ENCODE peak calls at places on chromosomes 13 and 19, in ten cellular contexts. One of them, this sample, is unnamed.

GRCh38 chr19:38046254-38047047 is 139.4 kb downstream of the SIPA1L3 start:
- DNase-seq in neural progenitor cell: no peak
- DNase-seq in colonic mucosa: peak; percentile 31
- DNase-seq in heart left ventricle: no peak
- DNase-seq in tibial nerve: no peak
- DNase-seq in Peyer's patch: no peak
- DNase-seq in A549: no peak
- DNase-seq in IMR-90: no peak
- DNase-seq in neuronal stem cell: no peak
- DNase-seq in thoracic aorta: no peak
- DNase-seq in this sample: no peak

GRCh38 chr19:43560687-43561086 is 14.6 kb downstream of the XRCC1 start:
- DNase-seq in thoracic aorta: no peak
- DNase-seq in Peyer's patch: no peak
- DNase-seq in heart left ventricle: no peak
- DNase-seq in IMR-90: peak; percentile 52
- DNase-seq in neural progenitor cell: no peak
- DNase-seq in A549: peak; percentile 62
- DNase-seq in tibial nerve: no peak
- DNase-seq in colonic mucosa: no peak
- DNase-seq in neuronal stem cell: no peak
- DNase-seq in this sample: no peak

GRCh38 chr19:49592486-49593232 is 1.7 kb downstream of the PRR12 start:
- DNase-seq in heart left ventricle: no peak
- DNase-seq in IMR-90: no peak
- DNase-seq in tibial nerve: no peak
- DNase-seq in Peyer's patch: no peak
- DNase-seq in neuronal stem cell: no peak
- DNase-seq in A549: peak; percentile 76
- DNase-seq in neural progenitor cell: peak; percentile 67
- DNase-seq in thoracic aorta: no peak
- DNase-seq in colonic mucosa: peak; percentile 58
- DNase-seq in this sample: no peak

GRCh38 chr13:111629016-111629415 is 308.6 kb downstream of the TEX29 start:
- DNase-seq in IMR-90: no peak
- DNase-seq in neural progenitor cell: no peak
- DNase-seq in neuronal stem cell: no peak
- DNase-seq in heart left ventricle: no peak
- DNase-seq in thoracic aorta: no peak
- DNase-seq in tibial nerve: no peak
- DNase-seq in A549: no peak
- DNase-seq in colonic mucosa: no peak
- DNase-seq in Peyer's patch: no peak
- DNase-seq in this sample: no peak

GRCh38 chr13:60398438-60398891 is 1.4 kb downstream of the TDRD3 start:
- DNase-seq in neuronal stem cell: no peak
- DNase-seq in heart left ventricle: no peak
- DNase-seq in tibial nerve: no peak
- DNase-seq in neural progenitor cell: no peak
- DNase-seq in Peyer's patch: no peak
- DNase-seq in colonic mucosa: no peak
- DNase-seq in thoracic aorta: no peak
- DNase-seq in IMR-90: no peak
- DNase-seq in A549: no peak
- DNase-seq in this sample: no peak

GRCh38 chr19:46296722-46297431 is at the start of gene HIF3A:
- DNase-seq in IMR-90: no peak
- DNase-seq in thoracic aorta: no peak
- DNase-seq in heart left ventricle: peak; percentile 85
- DNase-seq in neural progenitor cell: peak; percentile 98
- DNase-seq in Peyer's patch: peak; percentile 82
- DNase-seq in neuronal stem cell: peak; percentile 94
- DNase-seq in tibial nerve: no peak
- DNase-seq in A549: no peak
- DNase-seq in colonic mucosa: peak; percentile 74
- DNase-seq in this sample: peak; percentile 48

GRCh38 chr19:57935731-57936130 is 529 bp upstream of the ZNF418 start:
- DNase-seq in thoracic aorta: no peak
- DNase-seq in colonic mucosa: no peak
- DNase-seq in IMR-90: no peak
- DNase-seq in neuronal stem cell: no peak
- DNase-seq in A549: no peak
- DNase-seq in heart left ventricle: no peak
- DNase-seq in Peyer's patch: no peak
- DNase-seq in neural progenitor cell: no peak
- DNase-seq in tibial nerve: no peak
- DNase-seq in this sample: no peak

GRCh38 chr19:49403404-49404187 is 15.5 kb downstream of the KASH5 start:
- DNase-seq in A549: no peak
- DNase-seq in neuronal stem cell: no peak
- DNase-seq in neural progenitor cell: peak; percentile 90
- DNase-seq in IMR-90: peak; percentile 33
- DNase-seq in colonic mucosa: no peak
- DNase-seq in thoracic aorta: no peak
- DNase-seq in Peyer's patch: no peak
- DNase-seq in tibial nerve: no peak
- DNase-seq in heart left ventricle: no peak
- DNase-seq in this sample: no peak

GRCh38 chr13:32134991-32135390 is 103.4 kb downstream of the FRY start:
- DNase-seq in tibial nerve: no peak
- DNase-seq in A549: no peak
- DNase-seq in Peyer's patch: no peak
- DNase-seq in IMR-90: no peak
- DNase-seq in neural progenitor cell: no peak
- DNase-seq in thoracic aorta: no peak
- DNase-seq in neuronal stem cell: no peak
- DNase-seq in colonic mucosa: no peak
- DNase-seq in heart left ventricle: no peak
- DNase-seq in this sample: no peak

GRCh38 chr13:47119568-47120080 is 222.8 kb upstream of the HTR2A start:
- DNase-seq in A549: no peak
- DNase-seq in tibial nerve: no peak
- DNase-seq in IMR-90: peak; percentile 28
- DNase-seq in Peyer's patch: no peak
- DNase-seq in thoracic aorta: no peak
- DNase-seq in neuronal stem cell: no peak
- DNase-seq in heart left ventricle: no peak
- DNase-seq in neural progenitor cell: no peak
- DNase-seq in colonic mucosa: no peak
- DNase-seq in this sample: no peak

GRCh38 chr13:113192902-113193301 is 15.6 kb downstream of the PCID2 start:
- DNase-seq in A549: no peak
- DNase-seq in neural progenitor cell: no peak
- DNase-seq in colonic mucosa: no peak
- DNase-seq in thoracic aorta: no peak
- DNase-seq in heart left ventricle: no peak
- DNase-seq in tibial nerve: no peak
- DNase-seq in neuronal stem cell: no peak
- DNase-seq in Peyer's patch: no peak
- DNase-seq in IMR-90: peak; percentile 88
- DNase-seq in this sample: no peak

DNA sequence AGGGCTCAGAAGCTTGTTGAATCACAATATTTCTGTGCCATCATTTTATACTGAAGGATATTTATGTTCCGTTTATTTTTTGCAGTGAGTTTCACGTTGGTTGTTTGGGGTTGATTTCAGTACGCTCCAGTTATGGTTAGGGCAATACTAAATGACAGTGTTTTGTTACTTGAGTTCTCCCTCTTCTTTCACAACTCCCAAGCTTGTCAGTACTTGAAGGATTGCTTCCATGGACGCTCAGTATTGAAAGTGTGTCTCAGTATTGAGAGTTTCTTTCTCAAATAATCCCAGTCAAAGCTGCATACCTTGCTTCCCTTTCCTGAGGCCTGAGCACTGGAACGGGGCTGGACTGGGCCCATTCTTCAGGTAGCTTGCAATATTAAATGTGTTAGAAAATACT is 38.9 kb downstream of the LACC1 start:
- DNase-seq in thoracic aorta: no peak
- DNase-seq in IMR-90: no peak
- DNase-seq in colonic mucosa: no peak
- DNase-seq in neural progenitor cell: no peak
- DNase-seq in A549: no peak
- DNase-seq in heart left ventricle: no peak
- DNase-seq in neuronal stem cell: no peak
- DNase-seq in tibial nerve: no peak
- DNase-seq in Peyer's patch: no peak
- DNase-seq in this sample: no peak
- H3K4me1 ChIP-seq in thoracic aorta: peaks cover 13% of the 10 kb centered on the region
- H3K4me1 ChIP-seq in IMR-90: peaks cover 2% of the 10 kb centered on the region
- H3K4me1 ChIP-seq in colonic mucosa: no peaks in the 10 kb centered on the region
- H3K4me1 ChIP-seq in neural progenitor cell: no peaks in the 10 kb centered on the region
- H3K4me1 ChIP-seq in A549: no peaks in the 10 kb centered on the region
- H3K4me1 ChIP-seq in heart left ventricle: no peaks in the 10 kb centered on the region
- H3K4me1 ChIP-seq in neuronal stem cell: no peaks in the 10 kb centered on the region
- H3K4me1 ChIP-seq in tibial nerve: no peaks in the 10 kb centered on the region
- H3K4me1 ChIP-seq in Peyer's patch: no peaks in the 10 kb centered on the region
- H3K4me1 ChIP-seq in this sample: no peaks in the 10 kb centered on the region

GRCh38 chr19:56133858-56134654 is 7.0 kb upstream of the ZNF444 start:
- DNase-seq in IMR-90: peak; percentile 17
- DNase-seq in neural progenitor cell: no peak
- DNase-seq in heart left ventricle: no peak
- DNase-seq in A549: no peak
- DNase-seq in Peyer's patch: no peak
- DNase-seq in colonic mucosa: peak; percentile 46
- DNase-seq in neuronal stem cell: no peak
- DNase-seq in tibial nerve: no peak
- DNase-seq in thoracic aorta: no peak
- DNase-seq in this sample: no peak

GRCh38 chr19:56136362-56136761 is 4.7 kb upstream of the ZNF444 start:
- DNase-seq in A549: no peak
- DNase-seq in neuronal stem cell: no peak
- DNase-seq in tibial nerve: no peak
- DNase-seq in neural progenitor cell: peak; percentile 35
- DNase-seq in heart left ventricle: no peak
- DNase-seq in IMR-90: no peak
- DNase-seq in Peyer's patch: no peak
- DNase-seq in colonic mucosa: no peak
- DNase-seq in thoracic aorta: no peak
- DNase-seq in this sample: no peak

GRCh38 chr19:56134655-56134922 is 6.5 kb upstream of the ZNF444 start:
- DNase-seq in neural progenitor cell: no peak
- DNase-seq in A549: no peak
- DNase-seq in heart left ventricle: no peak
- DNase-seq in colonic mucosa: no peak
- DNase-seq in Peyer's patch: no peak
- DNase-seq in thoracic aorta: no peak
- DNase-seq in tibial nerve: no peak
- DNase-seq in neuronal stem cell: no peak
- DNase-seq in IMR-90: no peak
- DNase-seq in this sample: no peak

GRCh38 chr19:56131651-56132050 is 9.4 kb upstream of the ZNF444 start:
- DNase-seq in neural progenitor cell: no peak
- DNase-seq in neuronal stem cell: no peak
- DNase-seq in Peyer's patch: no peak
- DNase-seq in tibial nerve: no peak
- DNase-seq in heart left ventricle: no peak
- DNase-seq in A549: no peak
- DNase-seq in thoracic aorta: no peak
- DNase-seq in colonic mucosa: no peak
- DNase-seq in IMR-90: no peak
- DNase-seq in this sample: no peak

GRCh38 chr19:56132316-56132822 is 8.7 kb upstream of the ZNF444 start:
- DNase-seq in neural progenitor cell: peak; percentile 91
- DNase-seq in A549: no peak
- DNase-seq in tibial nerve: no peak
- DNase-seq in colonic mucosa: no peak
- DNase-seq in heart left ventricle: no peak
- DNase-seq in neuronal stem cell: no peak
- DNase-seq in Peyer's patch: no peak
- DNase-seq in thoracic aorta: no peak
- DNase-seq in IMR-90: peak; percentile 66
- DNase-seq in this sample: no peak
- H3K27ac ChIP-seq in neural progenitor cell: peak overlapping the region; percentile 98
- H3K27ac ChIP-seq in A549: no peak overlapping the region
- H3K27ac ChIP-seq in tibial nerve: peak overlapping the region; percentile 19
- H3K27ac ChIP-seq in colonic mucosa: no peak overlapping the region
- H3K27ac ChIP-seq in heart left ventricle: peak overlapping the region; percentile 41
- H3K27ac ChIP-seq in neuronal stem cell: peak overlapping the region; percentile 82
- H3K27ac ChIP-seq in Peyer's patch: no peak overlapping the region
- H3K27ac ChIP-seq in thoracic aorta: peak overlapping the region; percentile 32
- H3K27ac ChIP-seq in IMR-90: peak overlapping the region; percentile 82
- H3K27ac ChIP-seq in this sample: no peak overlapping the region

DNA sequence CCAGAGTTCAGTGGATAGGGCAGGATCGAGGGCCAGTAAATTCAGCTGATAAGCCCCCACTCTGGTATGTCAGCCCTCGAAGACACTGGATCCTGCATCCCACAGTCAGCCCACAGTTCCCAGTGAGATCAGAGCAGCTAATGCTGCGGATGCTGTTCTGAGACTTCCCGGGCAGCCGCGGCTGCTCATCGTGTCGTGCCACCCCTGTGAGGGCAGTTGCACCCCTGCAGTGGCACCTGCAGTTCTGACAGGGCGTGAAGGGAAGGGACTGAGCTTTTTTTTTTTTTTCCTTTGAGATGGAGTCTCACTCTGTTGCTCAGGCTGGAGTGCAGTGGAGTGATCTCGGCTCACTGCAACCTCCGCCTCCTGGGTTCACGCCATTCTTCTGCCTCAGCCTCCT is 7.5 kb upstream of the EPN1 start:
- DNase-seq in colonic mucosa: no peak
- DNase-seq in neuronal stem cell: no peak
- DNase-seq in neural progenitor cell: no peak
- DNase-seq in tibial nerve: no peak
- DNase-seq in A549: no peak
- DNase-seq in thoracic aorta: no peak
- DNase-seq in Peyer's patch: no peak
- DNase-seq in heart left ventricle: no peak
- DNase-seq in IMR-90: no peak
- DNase-seq in this sample: no peak
- H3K4me1 ChIP-seq in colonic mucosa: no peaks in the 10 kb centered on the region
- H3K4me1 ChIP-seq in neuronal stem cell: no peaks in the 10 kb centered on the region
- H3K4me1 ChIP-seq in neural progenitor cell: no peaks in the 10 kb centered on the region
- H3K4me1 ChIP-seq in tibial nerve: peaks cover 9% of the 10 kb centered on the region
- H3K4me1 ChIP-seq in A549: peaks cover 30% of the 10 kb centered on the region
- H3K4me1 ChIP-seq in thoracic aorta: no peaks in the 10 kb centered on the region
- H3K4me1 ChIP-seq in Peyer's patch: peaks cover 37% of the 10 kb centered on the region
- H3K4me1 ChIP-seq in heart left ventricle: peaks cover 3% of the 10 kb centered on the region
- H3K4me1 ChIP-seq in IMR-90: no peaks in the 10 kb centered on the region
- H3K4me1 ChIP-seq in this sample: no peaks in the 10 kb centered on the region

DNA sequence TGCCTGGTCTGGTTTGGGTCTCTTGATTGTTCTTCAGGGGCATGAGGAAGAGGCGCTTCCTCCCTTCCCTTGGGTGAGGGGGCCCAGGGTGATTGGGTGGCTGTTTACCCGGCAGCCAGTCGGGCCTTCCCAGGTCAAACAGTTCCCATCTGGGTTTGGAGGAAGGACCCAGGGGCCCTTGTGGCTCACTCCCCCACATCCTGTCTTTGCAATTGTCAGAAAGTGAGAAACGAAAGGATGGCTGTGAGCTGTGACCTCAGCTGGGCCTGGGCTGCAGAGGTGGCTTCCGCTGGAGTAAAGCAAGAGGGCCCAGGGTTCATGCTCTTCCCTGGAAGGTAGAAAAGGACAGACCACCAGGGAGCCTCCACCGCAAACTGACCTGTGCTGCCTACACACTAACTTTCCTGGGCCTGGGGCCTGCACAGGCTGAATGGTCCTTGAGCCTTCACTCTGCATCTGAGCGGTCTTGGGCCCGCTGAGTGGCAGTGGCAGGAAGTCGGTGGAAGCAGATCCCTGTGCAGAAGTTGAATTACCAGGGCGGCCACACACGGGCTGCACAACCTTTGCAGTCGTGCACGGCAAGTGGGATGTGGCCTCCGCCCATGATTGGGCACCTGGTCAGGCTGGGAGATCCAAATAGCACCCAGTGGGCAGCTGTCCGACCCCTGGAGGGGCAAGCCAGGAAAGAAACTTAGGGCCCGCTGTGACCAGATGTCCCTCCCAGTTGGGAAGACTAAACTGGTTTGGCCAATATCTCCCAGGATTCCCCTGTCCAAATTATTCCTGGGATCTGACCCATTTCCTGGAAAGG is 5.3 kb upstream of the CD79A start:
- DNase-seq in IMR-90: no peak
- DNase-seq in colonic mucosa: no peak
- DNase-seq in neural progenitor cell: no peak
- DNase-seq in heart left ventricle: no peak
- DNase-seq in neuronal stem cell: no peak
- DNase-seq in thoracic aorta: no peak
- DNase-seq in Peyer's patch: no peak
- DNase-seq in tibial nerve: no peak
- DNase-seq in A549: no peak
- DNase-seq in this sample: no peak
- H3K27ac ChIP-seq in IMR-90: no peak overlapping the region
- H3K27ac ChIP-seq in colonic mucosa: peak overlapping the region; percentile 44
- H3K27ac ChIP-seq in neural progenitor cell: no peak overlapping the region
- H3K27ac ChIP-seq in heart left ventricle: peak overlapping the region; percentile 38
- H3K27ac ChIP-seq in neuronal stem cell: no peak overlapping the region
- H3K27ac ChIP-seq in thoracic aorta: no peak overlapping the region
- H3K27ac ChIP-seq in Peyer's patch: peak overlapping the region; percentile 62
- H3K27ac ChIP-seq in tibial nerve: peak overlapping the region; percentile 35
- H3K27ac ChIP-seq in A549: no peak overlapping the region
- H3K27ac ChIP-seq in this sample: no peak overlapping the region